ENCODE peak calls at places on chromosomes 2 and 18, in five cellular contexts. One of them, this sample, is unnamed.

GRCh38 chr2:165239230-165239629 is at the start of gene SCN2A:
- DNase-seq in iPS-NIHi11: peak; percentile 21
- DNase-seq in amniotic stem cell: no peak
- DNase-seq in NCI-H1417: peak; percentile 68
- DNase-seq in T follicular helper cell: no peak
- DNase-seq in this sample: peak; percentile 63

GRCh38 chr2:189350515-189351209 is 90.6 kb upstream of the WDR75 start:
- DNase-seq in iPS-NIHi11: no peak
- DNase-seq in amniotic stem cell: peak; percentile 73
- DNase-seq in NCI-H1417: no peak
- DNase-seq in T follicular helper cell: no peak
- DNase-seq in this sample: no peak

GRCh38 chr2:175147196-175147595 is 20.8 kb downstream of the ATF2 start:
- DNase-seq in iPS-NIHi11: no peak
- DNase-seq in amniotic stem cell: no peak
- DNase-seq in NCI-H1417: no peak
- DNase-seq in T follicular helper cell: no peak
- DNase-seq in this sample: no peak

GRCh38 chr2:221166283-221166682 is 405.8 kb downstream of the EPHA4 start:
- DNase-seq in iPS-NIHi11: no peak
- DNase-seq in amniotic stem cell: no peak
- DNase-seq in NCI-H1417: no peak
- DNase-seq in T follicular helper cell: no peak
- DNase-seq in this sample: no peak

GRCh38 chr2:11393711-11394236 is 49.3 kb upstream of the ROCK2 start:
- DNase-seq in iPS-NIHi11: no peak
- DNase-seq in amniotic stem cell: no peak
- DNase-seq in NCI-H1417: no peak
- DNase-seq in T follicular helper cell: no peak
- DNase-seq in this sample: peak; percentile 27

GRCh38 chr18:57275111-57275510 is 77.2 kb upstream of the ST8SIA3 start:
- DNase-seq in iPS-NIHi11: no peak
- DNase-seq in amniotic stem cell: no peak
- DNase-seq in NCI-H1417: peak; percentile 84
- DNase-seq in T follicular helper cell: no peak
- DNase-seq in this sample: no peak

GRCh38 chr18:22813648-22814328 is 119.3 kb upstream of the RBBP8 start:
- DNase-seq in iPS-NIHi11: peak; percentile 54
- DNase-seq in amniotic stem cell: peak; percentile 32
- DNase-seq in NCI-H1417: peak; percentile 76
- DNase-seq in T follicular helper cell: no peak
- DNase-seq in this sample: peak; percentile 53

GRCh38 chr18:13810950-13811485 is 12.9 kb upstream of the MC5R start:
- DNase-seq in iPS-NIHi11: no peak
- DNase-seq in amniotic stem cell: no peak
- DNase-seq in NCI-H1417: no peak
- DNase-seq in T follicular helper cell: no peak
- DNase-seq in this sample: peak; percentile 16

GRCh38 chr2:160490760-160491367 is 2.7 kb downstream of the RBMS1 start:
- DNase-seq in iPS-NIHi11: no peak
- DNase-seq in amniotic stem cell: no peak
- DNase-seq in NCI-H1417: no peak
- DNase-seq in T follicular helper cell: no peak
- DNase-seq in this sample: no peak

GRCh38 chr2:54330226-54331094 is 74.4 kb upstream of the TSPYL6 start:
- DNase-seq in iPS-NIHi11: peak; percentile 98
- DNase-seq in amniotic stem cell: peak; percentile 95
- DNase-seq in NCI-H1417: peak; percentile 100
- DNase-seq in T follicular helper cell: peak; percentile 74
- DNase-seq in this sample: peak; percentile 97

GRCh38 chr18:37122877-37123276 is 293.9 kb downstream of the KIAA1328 start:
- DNase-seq in iPS-NIHi11: no peak
- DNase-seq in amniotic stem cell: no peak
- DNase-seq in NCI-H1417: no peak
- DNase-seq in T follicular helper cell: no peak
- DNase-seq in this sample: no peak

GRCh38 chr2:164868563-164869419 is 27.2 kb upstream of the COBLL1 start:
- DNase-seq in iPS-NIHi11: no peak
- DNase-seq in amniotic stem cell: no peak
- DNase-seq in NCI-H1417: no peak
- DNase-seq in T follicular helper cell: no peak
- DNase-seq in this sample: no peak

GRCh38 chr2:111236027-111236426 is 115.3 kb downstream of the BCL2L11 start:
- DNase-seq in iPS-NIHi11: no peak
- DNase-seq in amniotic stem cell: no peak
- DNase-seq in NCI-H1417: no peak
- DNase-seq in T follicular helper cell: no peak
- DNase-seq in this sample: no peak

GRCh38 chr2:235536711-235537110 is 42.9 kb downstream of the AGAP1 start:
- DNase-seq in iPS-NIHi11: no peak
- DNase-seq in amniotic stem cell: no peak
- DNase-seq in NCI-H1417: no peak
- DNase-seq in T follicular helper cell: no peak
- DNase-seq in this sample: no peak

GRCh38 chr2:46827274-46827930 is 88.2 kb downstream of the MCFD2 start:
- DNase-seq in iPS-NIHi11: no peak
- DNase-seq in amniotic stem cell: no peak
- DNase-seq in NCI-H1417: no peak
- DNase-seq in T follicular helper cell: no peak
- DNase-seq in this sample: no peak

GRCh38 chr2:127176371-127177311 is 43.5 kb downstream of the CYP27C1 start:
- DNase-seq in iPS-NIHi11: no peak
- DNase-seq in amniotic stem cell: no peak
- DNase-seq in NCI-H1417: peak; percentile 23
- DNase-seq in T follicular helper cell: no peak
- DNase-seq in this sample: no peak

GRCh38 chr18:37778417-37779165 is 213.0 kb upstream of the CELF4 start:
- DNase-seq in iPS-NIHi11: peak; percentile 86
- DNase-seq in amniotic stem cell: no peak
- DNase-seq in NCI-H1417: peak; percentile 76
- DNase-seq in T follicular helper cell: no peak
- DNase-seq in this sample: peak; percentile 83

GRCh38 chr2:55811048-55811447 is 112.5 kb downstream of the EFEMP1 start:
- DNase-seq in iPS-NIHi11: no peak
- DNase-seq in amniotic stem cell: no peak
- DNase-seq in NCI-H1417: no peak
- DNase-seq in T follicular helper cell: no peak
- DNase-seq in this sample: no peak

GRCh38 chr2:90221300-90221651 is 1529.8 kb downstream of the RPIA start:
- DNase-seq in iPS-NIHi11: no peak
- DNase-seq in amniotic stem cell: no peak
- DNase-seq in NCI-H1417: no peak
- DNase-seq in T follicular helper cell: no peak
- DNase-seq in this sample: no peak

GRCh38 chr2:234828382-234829073 is 123.3 kb upstream of the SH3BP4 start:
- DNase-seq in iPS-NIHi11: no peak
- DNase-seq in amniotic stem cell: no peak
- DNase-seq in NCI-H1417: no peak
- DNase-seq in T follicular helper cell: no peak
- DNase-seq in this sample: no peak

GRCh38 chr2:181657379-181657778 is 474 bp upstream of the CERKL start:
- DNase-seq in iPS-NIHi11: no peak
- DNase-seq in amniotic stem cell: no peak
- DNase-seq in NCI-H1417: no peak
- DNase-seq in T follicular helper cell: no peak
- DNase-seq in this sample: peak; percentile 75

GRCh38 chr2:134189009-134189717 is 64.7 kb upstream of the MGAT5 start:
- DNase-seq in iPS-NIHi11: no peak
- DNase-seq in amniotic stem cell: no peak
- DNase-seq in NCI-H1417: no peak
- DNase-seq in T follicular helper cell: no peak
- DNase-seq in this sample: no peak

GRCh38 chr2:194103941-194104655 is 1552.9 kb upstream of the SLC39A10 start:
- DNase-seq in iPS-NIHi11: no peak
- DNase-seq in amniotic stem cell: no peak
- DNase-seq in NCI-H1417: no peak
- DNase-seq in T follicular helper cell: no peak
- DNase-seq in this sample: no peak

GRCh38 chr2:37614061-37614802 is 57.2 kb downstream of the CDC42EP3 start:
- DNase-seq in iPS-NIHi11: no peak
- DNase-seq in amniotic stem cell: peak; percentile 89
- DNase-seq in NCI-H1417: peak; percentile 31
- DNase-seq in T follicular helper cell: no peak
- DNase-seq in this sample: peak; percentile 27

GRCh38 chr18:47174545-47175116 is 1.5 kb downstream of the IER3IP1 start:
- DNase-seq in iPS-NIHi11: peak; percentile 11
- DNase-seq in amniotic stem cell: no peak
- DNase-seq in NCI-H1417: peak; percentile 15
- DNase-seq in T follicular helper cell: no peak
- DNase-seq in this sample: peak; percentile 30

GRCh38 chr2:99863236-99863913 is 279.0 kb downstream of the AFF3 start:
- DNase-seq in iPS-NIHi11: no peak
- DNase-seq in amniotic stem cell: no peak
- DNase-seq in NCI-H1417: no peak
- DNase-seq in T follicular helper cell: no peak
- DNase-seq in this sample: no peak

GRCh38 chr18:32956591-32957310 is 183.9 kb upstream of the KLHL14 start:
- DNase-seq in iPS-NIHi11: peak; percentile 18
- DNase-seq in amniotic stem cell: no peak
- DNase-seq in NCI-H1417: no peak
- DNase-seq in T follicular helper cell: no peak
- DNase-seq in this sample: peak; percentile 19

GRCh38 chr2:1546023-1546591 is 132.8 kb downstream of the TPO start:
- DNase-seq in iPS-NIHi11: peak; percentile 63
- DNase-seq in amniotic stem cell: no peak
- DNase-seq in NCI-H1417: peak; percentile 79
- DNase-seq in T follicular helper cell: no peak
- DNase-seq in this sample: peak; percentile 53

GRCh38 chr2:216366777-216367465 is 5.4 kb downstream of the MARCHF4 start:
- DNase-seq in iPS-NIHi11: no peak
- DNase-seq in amniotic stem cell: no peak
- DNase-seq in NCI-H1417: no peak
- DNase-seq in T follicular helper cell: no peak
- DNase-seq in this sample: no peak

GRCh38 chr2:71843391-71843850 is 304.2 kb downstream of the CYP26B1 start:
- DNase-seq in iPS-NIHi11: no peak
- DNase-seq in amniotic stem cell: no peak
- DNase-seq in NCI-H1417: no peak
- DNase-seq in T follicular helper cell: no peak
- DNase-seq in this sample: no peak

GRCh38 chr2:70964596-70965386 is 13.6 kb upstream of the ANKRD53 start:
- DNase-seq in iPS-NIHi11: peak; percentile 85
- DNase-seq in amniotic stem cell: peak; percentile 43
- DNase-seq in NCI-H1417: no peak
- DNase-seq in T follicular helper cell: peak; percentile 77
- DNase-seq in this sample: peak; percentile 82

GRCh38 chr2:108607706-108608301 is 73.5 kb downstream of the LIMS1 start:
- DNase-seq in iPS-NIHi11: no peak
- DNase-seq in amniotic stem cell: no peak
- DNase-seq in NCI-H1417: peak; percentile 75
- DNase-seq in T follicular helper cell: peak; percentile 50
- DNase-seq in this sample: peak; percentile 69

GRCh38 chr2:235406420-235406819 is 87.4 kb upstream of the AGAP1 start:
- DNase-seq in iPS-NIHi11: peak; percentile 60
- DNase-seq in amniotic stem cell: no peak
- DNase-seq in NCI-H1417: no peak
- DNase-seq in T follicular helper cell: no peak
- DNase-seq in this sample: no peak